ENCODE peak calls at places on chromosome 21, in four cellular contexts. One of them, this sample, is unnamed.

GRCh38 chr21:17101696-17102095 is 411.1 kb upstream of the CXADR start:
- DNase-seq in lung: no peak
- DNase-seq in cardiac muscle cell: no peak
- DNase-seq in GM10248: no peak
- DNase-seq in this sample: no peak

GRCh38 chr21:35145626-35146236 is 96.6 kb upstream of the RUNX1 start:
- DNase-seq in lung: no peak
- DNase-seq in cardiac muscle cell: no peak
- DNase-seq in GM10248: no peak
- DNase-seq in this sample: peak; percentile 37

GRCh38 chr21:25995283-25995682 is 175.3 kb downstream of the APP start:
- DNase-seq in cardiac muscle cell: no peak
- DNase-seq in GM10248: no peak
- DNase-seq in lung: no peak
- DNase-seq in this sample: no peak

GRCh38 chr21:24046816-24047443 is 1560.4 kb downstream of the MRPL39 start:
- DNase-seq in cardiac muscle cell: no peak
- DNase-seq in GM10248: no peak
- DNase-seq in lung: no peak
- DNase-seq in this sample: no peak

GRCh38 chr21:27722095-27722494 is 755.2 kb upstream of the ADAMTS5 start:
- DNase-seq in lung: no peak
- DNase-seq in cardiac muscle cell: no peak
- DNase-seq in GM10248: no peak
- DNase-seq in this sample: no peak

GRCh38 chr21:25735895-25736597 is 1.3 kb downstream of the GABPA start:
- DNase-seq in GM10248: no peak
- DNase-seq in cardiac muscle cell: peak; percentile 63
- DNase-seq in lung: no peak
- DNase-seq in this sample: no peak

GRCh38 chr21:37561941-37562919 is 195.7 kb downstream of the DYRK1A start:
- DNase-seq in cardiac muscle cell: no peak
- DNase-seq in GM10248: no peak
- DNase-seq in lung: no peak
- DNase-seq in this sample: no peak

GRCh38 chr21:17343055-17343454 is 169.8 kb upstream of the CXADR start:
- DNase-seq in lung: no peak
- DNase-seq in GM10248: no peak
- DNase-seq in cardiac muscle cell: peak; percentile 67
- DNase-seq in this sample: no peak

GRCh38 chr21:24456358-24456757 is 1150.9 kb downstream of the MRPL39 start:
- DNase-seq in GM10248: no peak
- DNase-seq in lung: no peak
- DNase-seq in cardiac muscle cell: no peak
- DNase-seq in this sample: no peak

GRCh38 chr21:21387891-21388290 is 389.7 kb downstream of the NCAM2 start:
- DNase-seq in lung: no peak
- DNase-seq in cardiac muscle cell: no peak
- DNase-seq in GM10248: no peak
- DNase-seq in this sample: no peak

GRCh38 chr21:14739590-14739989 is 193.5 kb upstream of the SAMSN1 start:
- DNase-seq in cardiac muscle cell: no peak
- DNase-seq in GM10248: no peak
- DNase-seq in lung: no peak
- DNase-seq in this sample: no peak

GRCh38 chr21:38148046-38148445 is 108.7 kb upstream of the KCNJ15 start:
- DNase-seq in cardiac muscle cell: no peak
- DNase-seq in GM10248: no peak
- DNase-seq in lung: no peak
- DNase-seq in this sample: no peak

GRCh38 chr21:33168886-33169285 is 60.9 kb upstream of the IFNAR2 start:
- DNase-seq in GM10248: no peak
- DNase-seq in lung: no peak
- DNase-seq in cardiac muscle cell: no peak
- DNase-seq in this sample: no peak

GRCh38 chr21:37849703-37850102 is 66.6 kb downstream of the KCNJ6 start:
- DNase-seq in GM10248: no peak
- DNase-seq in lung: no peak
- DNase-seq in cardiac muscle cell: no peak
- DNase-seq in this sample: no peak

GRCh38 chr21:34531399-34531798 is 19.4 kb upstream of the KCNE1 start:
- DNase-seq in lung: no peak
- DNase-seq in cardiac muscle cell: peak; percentile 59
- DNase-seq in GM10248: no peak
- DNase-seq in this sample: no peak

GRCh38 chr21:36550761-36551160 is 70.8 kb upstream of the CLDN14 start:
- DNase-seq in GM10248: no peak
- DNase-seq in cardiac muscle cell: no peak
- DNase-seq in lung: no peak
- DNase-seq in this sample: no peak

GRCh38 chr21:34280389-34280795 is 83.4 kb upstream of the KCNE2 start:
- DNase-seq in GM10248: no peak
- DNase-seq in cardiac muscle cell: peak; percentile 5
- DNase-seq in lung: peak; percentile 29
- DNase-seq in this sample: no peak

GRCh38 chr21:35390013-35390776 is 341.1 kb upstream of the RUNX1 start:
- DNase-seq in lung: no peak
- DNase-seq in GM10248: no peak
- DNase-seq in cardiac muscle cell: no peak
- DNase-seq in this sample: peak; percentile 34

GRCh38 chr21:15731243-15731613 is 1.4 kb downstream of the USP25 start:
- DNase-seq in GM10248: no peak
- DNase-seq in lung: no peak
- DNase-seq in cardiac muscle cell: no peak
- DNase-seq in this sample: no peak

GRCh38 chr21:36717901-36718465 is 19.1 kb downstream of the SIM2 start:
- DNase-seq in lung: no peak
- DNase-seq in GM10248: no peak
- DNase-seq in cardiac muscle cell: no peak
- DNase-seq in this sample: peak; percentile 5

GRCh38 chr21:16124397-16125130 is 394.8 kb downstream of the USP25 start:
- DNase-seq in cardiac muscle cell: no peak
- DNase-seq in GM10248: no peak
- DNase-seq in lung: no peak
- DNase-seq in this sample: no peak

GRCh38 chr21:15139881-15140280 is 75.1 kb upstream of the NRIP1 start:
- DNase-seq in GM10248: no peak
- DNase-seq in cardiac muscle cell: no peak
- DNase-seq in lung: no peak
- DNase-seq in this sample: no peak

GRCh38 chr21:37074546-37074945 is 1.5 kb downstream of the TTC3 start:
- DNase-seq in lung: no peak
- DNase-seq in cardiac muscle cell: no peak
- DNase-seq in GM10248: no peak
- DNase-seq in this sample: no peak

GRCh38 chr21:28298251-28298672 is 694.4 kb downstream of the LTN1 start:
- DNase-seq in cardiac muscle cell: no peak
- DNase-seq in lung: no peak
- DNase-seq in GM10248: no peak
- DNase-seq in this sample: no peak

DNA sequence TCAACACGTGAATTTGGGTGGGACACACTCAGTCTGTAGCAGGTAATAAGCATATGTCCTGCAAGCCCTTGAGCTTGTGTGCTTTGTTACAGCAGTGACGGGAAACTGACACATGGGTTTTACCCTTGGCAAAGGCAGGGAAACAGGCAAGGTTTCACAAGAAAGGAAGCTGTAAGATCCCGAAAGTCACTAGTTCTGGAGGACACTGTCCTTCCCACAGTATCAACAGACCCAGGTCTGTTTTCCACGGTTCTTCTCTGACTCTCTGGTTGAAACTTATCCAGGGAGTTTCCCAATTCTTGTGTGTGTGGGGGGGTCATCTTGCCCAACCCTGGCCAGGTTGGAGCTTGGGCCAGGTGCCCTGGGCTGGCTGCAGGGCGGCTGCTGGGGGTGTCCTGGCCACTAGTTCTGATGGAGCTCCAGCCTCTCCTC is 29.3 kb upstream of the ZBTB21 start:
- DNase-seq in cardiac muscle cell: no peak
- DNase-seq in lung: peak; percentile 42
- DNase-seq in GM10248: no peak
- DNase-seq in this sample: no peak
- TF ChIP-seq CTCF in cardiac muscle cell: no peak
- TF ChIP-seq CTCF in lung: no peak
- TF ChIP-seq CTCF in GM10248: no peak
- TF ChIP-seq CTCF in this sample: no peak

GRCh38 chr21:32135401-32136363 is 143.2 kb downstream of the MIS18A start:
- DNase-seq in lung: no peak
- DNase-seq in GM10248: peak; percentile 23
- DNase-seq in cardiac muscle cell: no peak
- DNase-seq in this sample: no peak
- TF ChIP-seq CTCF in lung: no peak
- TF ChIP-seq CTCF in GM10248: no peak
- TF ChIP-seq CTCF in cardiac muscle cell: no peak
- TF ChIP-seq CTCF in this sample: no peak

GRCh38 chr21:39720126-39720778 is 24.7 kb upstream of the IGSF5 start:
- DNase-seq in GM10248: no peak
- DNase-seq in lung: no peak
- DNase-seq in cardiac muscle cell: peak; percentile 19
- DNase-seq in this sample: no peak
- TF ChIP-seq CTCF in GM10248: no peak
- TF ChIP-seq CTCF in lung: no peak
- TF ChIP-seq CTCF in cardiac muscle cell: no peak
- TF ChIP-seq CTCF in this sample: no peak

DNA sequence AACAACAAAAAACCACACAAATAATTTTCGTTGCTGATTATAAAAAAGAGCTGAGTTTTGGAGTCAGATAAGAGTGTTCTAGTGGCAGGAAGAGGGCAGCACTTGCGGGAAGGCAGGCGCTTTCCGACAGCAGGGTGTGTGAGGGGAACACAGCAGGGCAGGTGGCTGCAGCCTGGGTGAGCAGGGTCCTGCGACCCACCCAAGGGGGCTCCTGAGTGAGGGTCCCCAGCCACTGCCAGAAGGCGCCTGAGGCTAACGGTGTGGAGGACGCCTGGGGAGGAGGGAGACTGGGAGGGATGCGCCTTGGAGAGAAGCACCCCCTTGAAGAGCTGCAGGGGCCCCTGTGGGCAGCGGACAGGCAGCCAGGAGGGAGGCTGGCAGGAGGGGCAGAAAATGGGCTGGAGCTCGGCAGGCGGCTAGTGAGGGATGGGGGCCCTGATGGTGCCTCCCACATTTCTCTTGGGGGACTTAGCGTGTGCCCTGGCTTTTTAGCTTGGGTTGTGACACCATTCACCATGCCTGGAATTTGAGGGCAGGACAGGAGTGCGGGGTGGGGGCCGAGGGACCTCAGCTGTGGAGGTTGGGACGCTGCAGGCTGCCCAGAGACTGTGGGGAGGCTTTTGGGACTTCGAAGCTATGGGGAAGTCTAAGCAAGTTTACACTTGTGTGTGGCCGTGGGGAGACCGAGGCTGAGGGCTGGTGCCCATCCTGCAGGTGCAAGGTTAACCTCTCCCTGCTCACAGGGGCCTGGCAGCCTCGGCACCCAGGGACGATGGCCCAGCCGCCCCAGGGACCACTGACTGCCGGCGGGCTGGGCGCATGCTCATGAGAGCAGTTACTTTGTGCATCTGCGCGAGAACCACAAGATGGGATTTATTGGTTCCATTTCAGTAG is 111.4 kb downstream of the SIK1 start:
- DNase-seq in cardiac muscle cell: no peak
- DNase-seq in GM10248: no peak
- DNase-seq in lung: no peak
- DNase-seq in this sample: no peak
- TF ChIP-seq CTCF in cardiac muscle cell: peak; percentile 13
- TF ChIP-seq CTCF in GM10248: peak; percentile 16
- TF ChIP-seq CTCF in lung: no peak
- TF ChIP-seq CTCF in this sample: no peak

DNA sequence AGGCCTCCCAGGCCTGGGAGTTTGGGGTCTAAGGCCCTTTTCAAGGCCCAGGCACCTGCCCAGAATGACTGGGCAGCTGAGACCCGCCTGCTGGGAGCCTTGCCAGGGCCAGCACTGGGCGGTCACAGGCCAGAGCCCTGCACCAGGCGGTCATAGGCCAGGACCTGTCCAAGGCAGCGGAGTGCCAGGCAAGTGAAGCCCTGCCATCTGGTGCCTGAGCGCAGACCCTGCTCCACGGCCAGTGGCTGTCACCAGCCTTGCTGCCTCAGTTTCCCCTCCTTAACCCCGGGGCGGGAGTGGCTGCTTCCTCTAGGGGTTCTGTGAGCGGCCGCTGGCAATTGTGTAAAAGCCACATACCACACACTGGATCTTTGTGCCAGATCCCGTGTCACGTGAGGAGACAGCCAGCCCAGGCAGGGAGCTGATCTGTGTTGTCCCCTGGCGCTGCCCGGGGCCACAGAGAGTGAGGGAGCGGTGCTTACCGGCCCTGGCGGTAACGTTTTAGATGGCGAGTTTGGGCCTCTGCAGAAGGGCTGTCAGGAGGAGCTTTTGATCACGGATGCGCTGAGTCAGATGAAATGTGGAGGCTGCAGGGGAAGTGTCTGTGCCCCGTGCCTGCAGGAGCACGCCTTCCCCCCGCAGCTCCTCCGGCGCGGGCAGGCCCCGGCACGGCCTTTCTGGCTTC is 4.6 kb downstream of the COL18A1 start:
- DNase-seq in lung: no peak
- DNase-seq in cardiac muscle cell: no peak
- DNase-seq in GM10248: no peak
- DNase-seq in this sample: no peak
- TF ChIP-seq CTCF in lung: no peak
- TF ChIP-seq CTCF in cardiac muscle cell: no peak
- TF ChIP-seq CTCF in GM10248: no peak
- TF ChIP-seq CTCF in this sample: no peak

This sample was measured in stomach.